ENCODE peak calls at places on chromosomes 11 and 22, in seven cellular contexts. One of them, this sample, is unnamed.

GRCh38 chr11:43969543-43969942 is 27.1 kb downstream of the C11orf96 start:
- DNase-seq in CD4-positive, alpha-beta T cell: no peak
- DNase-seq in AG04450: no peak
- DNase-seq in tibial nerve: no peak
- DNase-seq in heart left ventricle: peak; percentile 68
- DNase-seq in endothelial cell: no peak
- DNase-seq in breast epithelium: no peak
- DNase-seq in this sample: no peak

GRCh38 chr22:21876486-21877176 is 9.2 kb upstream of the MAPK1 start:
- DNase-seq in AG04450: no peak
- DNase-seq in breast epithelium: no peak
- DNase-seq in CD4-positive, alpha-beta T cell: no peak
- DNase-seq in endothelial cell: no peak
- DNase-seq in heart left ventricle: no peak
- DNase-seq in tibial nerve: no peak
- DNase-seq in this sample: peak; percentile 48

GRCh38 chr11:23730307-23730998 is 766.4 kb upstream of the LUZP2 start:
- DNase-seq in AG04450: no peak
- DNase-seq in tibial nerve: no peak
- DNase-seq in endothelial cell: no peak
- DNase-seq in CD4-positive, alpha-beta T cell: no peak
- DNase-seq in breast epithelium: no peak
- DNase-seq in heart left ventricle: no peak
- DNase-seq in this sample: no peak

GRCh38 chr22:19044381-19044780 is 77.8 kb downstream of the DGCR2 start:
- DNase-seq in AG04450: no peak
- DNase-seq in endothelial cell: no peak
- DNase-seq in CD4-positive, alpha-beta T cell: no peak
- DNase-seq in tibial nerve: no peak
- DNase-seq in heart left ventricle: no peak
- DNase-seq in breast epithelium: no peak
- DNase-seq in this sample: no peak

GRCh38 chr11:1005913-1006312 is 30.6 kb downstream of the MUC6 start:
- DNase-seq in breast epithelium: no peak
- DNase-seq in tibial nerve: peak; percentile 40
- DNase-seq in AG04450: no peak
- DNase-seq in endothelial cell: no peak
- DNase-seq in CD4-positive, alpha-beta T cell: no peak
- DNase-seq in heart left ventricle: peak; percentile 48
- DNase-seq in this sample: no peak

GRCh38 chr11:19216709-19217374 is 15.1 kb upstream of the CSRP3 start:
- DNase-seq in CD4-positive, alpha-beta T cell: no peak
- DNase-seq in tibial nerve: no peak
- DNase-seq in AG04450: no peak
- DNase-seq in heart left ventricle: no peak
- DNase-seq in endothelial cell: no peak
- DNase-seq in breast epithelium: no peak
- DNase-seq in this sample: no peak

GRCh38 chr11:134038897-134039470 is 29.9 kb upstream of the JAM3 start:
- DNase-seq in breast epithelium: no peak
- DNase-seq in endothelial cell: no peak
- DNase-seq in tibial nerve: no peak
- DNase-seq in heart left ventricle: peak; percentile 50
- DNase-seq in CD4-positive, alpha-beta T cell: no peak
- DNase-seq in AG04450: no peak
- DNase-seq in this sample: no peak

GRCh38 chr11:12019337-12019736 is 10.9 kb upstream of the DKK3 start:
- DNase-seq in breast epithelium: no peak
- DNase-seq in endothelial cell: no peak
- DNase-seq in tibial nerve: no peak
- DNase-seq in heart left ventricle: no peak
- DNase-seq in AG04450: no peak
- DNase-seq in CD4-positive, alpha-beta T cell: no peak
- DNase-seq in this sample: no peak

GRCh38 chr11:111932605-111932938 is 4.6 kb upstream of the DIXDC1 start:
- DNase-seq in endothelial cell: no peak
- DNase-seq in heart left ventricle: no peak
- DNase-seq in CD4-positive, alpha-beta T cell: no peak
- DNase-seq in breast epithelium: no peak
- DNase-seq in AG04450: no peak
- DNase-seq in tibial nerve: no peak
- DNase-seq in this sample: no peak

GRCh38 chr11:9219572-9219971 is 45.6 kb downstream of the DENND5A start:
- DNase-seq in tibial nerve: no peak
- DNase-seq in AG04450: peak; percentile 48
- DNase-seq in breast epithelium: no peak
- DNase-seq in heart left ventricle: no peak
- DNase-seq in endothelial cell: no peak
- DNase-seq in CD4-positive, alpha-beta T cell: no peak
- DNase-seq in this sample: peak; percentile 74

GRCh38 chr11:67647471-67647870 is 3.1 kb downstream of the ACY3 start:
- DNase-seq in heart left ventricle: no peak
- DNase-seq in CD4-positive, alpha-beta T cell: no peak
- DNase-seq in breast epithelium: no peak
- DNase-seq in tibial nerve: no peak
- DNase-seq in endothelial cell: no peak
- DNase-seq in AG04450: no peak
- DNase-seq in this sample: no peak

GRCh38 chr11:70680781-70681281 is 282.5 kb downstream of the CTTN start:
- DNase-seq in CD4-positive, alpha-beta T cell: no peak
- DNase-seq in tibial nerve: no peak
- DNase-seq in heart left ventricle: no peak
- DNase-seq in breast epithelium: no peak
- DNase-seq in endothelial cell: no peak
- DNase-seq in AG04450: no peak
- DNase-seq in this sample: no peak

GRCh38 chr11:118592616-118593367 is 14.6 kb upstream of the PHLDB1 start:
- DNase-seq in AG04450: no peak
- DNase-seq in tibial nerve: no peak
- DNase-seq in endothelial cell: no peak
- DNase-seq in breast epithelium: no peak
- DNase-seq in heart left ventricle: peak; percentile 71
- DNase-seq in CD4-positive, alpha-beta T cell: no peak
- DNase-seq in this sample: no peak

GRCh38 chr11:64900263-64900678 is 16.7 kb downstream of the ATG2A start:
- DNase-seq in heart left ventricle: no peak
- DNase-seq in breast epithelium: peak; percentile 68
- DNase-seq in CD4-positive, alpha-beta T cell: peak; percentile 51
- DNase-seq in endothelial cell: no peak
- DNase-seq in AG04450: no peak
- DNase-seq in tibial nerve: no peak
- DNase-seq in this sample: no peak

GRCh38 chr22:23772315-23773246 is at the start of gene MMP11:
- DNase-seq in endothelial cell: peak; percentile 52
- DNase-seq in breast epithelium: no peak
- DNase-seq in tibial nerve: no peak
- DNase-seq in AG04450: no peak
- DNase-seq in CD4-positive, alpha-beta T cell: peak; percentile 36
- DNase-seq in heart left ventricle: peak; percentile 73
- DNase-seq in this sample: no peak

GRCh38 chr22:48944756-48945620 is 882.7 kb downstream of the BRD1 start:
- DNase-seq in tibial nerve: no peak
- DNase-seq in AG04450: no peak
- DNase-seq in breast epithelium: peak; percentile 7
- DNase-seq in endothelial cell: no peak
- DNase-seq in heart left ventricle: no peak
- DNase-seq in CD4-positive, alpha-beta T cell: no peak
- DNase-seq in this sample: no peak

GRCh38 chr22:23128269-23129108 is 13.3 kb downstream of the RSPH14 start:
- DNase-seq in endothelial cell: peak; percentile 87
- DNase-seq in CD4-positive, alpha-beta T cell: peak; percentile 69
- DNase-seq in heart left ventricle: peak; percentile 72
- DNase-seq in tibial nerve: peak; percentile 54
- DNase-seq in breast epithelium: peak; percentile 55
- DNase-seq in AG04450: peak; percentile 66
- DNase-seq in this sample: peak; percentile 40

GRCh38 chr11:93587858-93588581 is 44.8 kb upstream of the SMCO4 start:
- DNase-seq in CD4-positive, alpha-beta T cell: no peak
- DNase-seq in AG04450: no peak
- DNase-seq in heart left ventricle: no peak
- DNase-seq in tibial nerve: no peak
- DNase-seq in breast epithelium: peak; percentile 34
- DNase-seq in endothelial cell: no peak
- DNase-seq in this sample: no peak

GRCh38 chr22:50530280-50530856 is 556 bp upstream of the TYMP start:
- DNase-seq in tibial nerve: peak; percentile 55
- DNase-seq in CD4-positive, alpha-beta T cell: no peak
- DNase-seq in breast epithelium: peak; percentile 77
- DNase-seq in endothelial cell: no peak
- DNase-seq in heart left ventricle: peak; percentile 89
- DNase-seq in AG04450: no peak
- DNase-seq in this sample: no peak

GRCh38 chr22:26986884-26987283 is 329.5 kb downstream of the MIAT start:
- DNase-seq in heart left ventricle: no peak
- DNase-seq in AG04450: no peak
- DNase-seq in tibial nerve: no peak
- DNase-seq in CD4-positive, alpha-beta T cell: no peak
- DNase-seq in breast epithelium: no peak
- DNase-seq in endothelial cell: no peak
- DNase-seq in this sample: no peak

GRCh38 chr11:17986007-17986710 is 26.7 kb downstream of the SERGEF start:
- DNase-seq in AG04450: peak; percentile 63
- DNase-seq in endothelial cell: no peak
- DNase-seq in CD4-positive, alpha-beta T cell: no peak
- DNase-seq in heart left ventricle: peak; percentile 53
- DNase-seq in breast epithelium: no peak
- DNase-seq in tibial nerve: no peak
- DNase-seq in this sample: peak; percentile 65

GRCh38 chr11:269146-269890 is 8.9 kb upstream of the NLRP6 start:
- DNase-seq in AG04450: no peak
- DNase-seq in CD4-positive, alpha-beta T cell: peak; percentile 48
- DNase-seq in heart left ventricle: no peak
- DNase-seq in endothelial cell: no peak
- DNase-seq in tibial nerve: no peak
- DNase-seq in breast epithelium: no peak
- DNase-seq in this sample: no peak

GRCh38 chr11:104254347-104254746 is 90.4 kb upstream of the PDGFD start:
- DNase-seq in tibial nerve: no peak
- DNase-seq in AG04450: no peak
- DNase-seq in breast epithelium: no peak
- DNase-seq in CD4-positive, alpha-beta T cell: no peak
- DNase-seq in heart left ventricle: peak; percentile 25
- DNase-seq in endothelial cell: peak; percentile 77
- DNase-seq in this sample: no peak

GRCh38 chr11:44403176-44403575 is 93.2 kb upstream of the ALX4 start:
- DNase-seq in tibial nerve: no peak
- DNase-seq in breast epithelium: no peak
- DNase-seq in heart left ventricle: no peak
- DNase-seq in AG04450: no peak
- DNase-seq in endothelial cell: no peak
- DNase-seq in CD4-positive, alpha-beta T cell: no peak
- DNase-seq in this sample: no peak

GRCh38 chr11:71988050-71988449 is 10.7 kb upstream of the IL18BP start:
- DNase-seq in heart left ventricle: no peak
- DNase-seq in AG04450: peak; percentile 59
- DNase-seq in endothelial cell: no peak
- DNase-seq in tibial nerve: no peak
- DNase-seq in CD4-positive, alpha-beta T cell: no peak
- DNase-seq in breast epithelium: no peak
- DNase-seq in this sample: peak; percentile 61

GRCh38 chr11:64694821-64695365 is 28.1 kb downstream of the NRXN2 start:
- DNase-seq in breast epithelium: no peak
- DNase-seq in AG04450: no peak
- DNase-seq in CD4-positive, alpha-beta T cell: no peak
- DNase-seq in heart left ventricle: no peak
- DNase-seq in tibial nerve: no peak
- DNase-seq in endothelial cell: peak; percentile 31
- DNase-seq in this sample: no peak

GRCh38 chr11:13277719-13278619 is at the start of gene BMAL1:
- DNase-seq in AG04450: no peak
- DNase-seq in tibial nerve: peak; percentile 22
- DNase-seq in CD4-positive, alpha-beta T cell: peak; percentile 38
- DNase-seq in endothelial cell: no peak
- DNase-seq in breast epithelium: peak; percentile 52
- DNase-seq in heart left ventricle: peak; percentile 61
- DNase-seq in this sample: no peak

GRCh38 chr11:22725079-22725478 is 58.7 kb downstream of the GAS2 start:
- DNase-seq in CD4-positive, alpha-beta T cell: no peak
- DNase-seq in AG04450: no peak
- DNase-seq in breast epithelium: no peak
- DNase-seq in endothelial cell: no peak
- DNase-seq in heart left ventricle: no peak
- DNase-seq in tibial nerve: no peak
- DNase-seq in this sample: no peak

GRCh38 chr11:103545551-103545950 is 436.3 kb downstream of the DYNC2H1 start:
- DNase-seq in tibial nerve: no peak
- DNase-seq in heart left ventricle: no peak
- DNase-seq in endothelial cell: no peak
- DNase-seq in CD4-positive, alpha-beta T cell: no peak
- DNase-seq in AG04450: no peak
- DNase-seq in breast epithelium: no peak
- DNase-seq in this sample: no peak

GRCh38 chr22:44672632-44673031 is 29.4 kb upstream of the PRR5 start:
- DNase-seq in tibial nerve: no peak
- DNase-seq in CD4-positive, alpha-beta T cell: no peak
- DNase-seq in AG04450: no peak
- DNase-seq in heart left ventricle: no peak
- DNase-seq in breast epithelium: no peak
- DNase-seq in endothelial cell: no peak
- DNase-seq in this sample: no peak
- TF ChIP-seq CTCF in tibial nerve: no peak
- TF ChIP-seq CTCF in CD4-positive, alpha-beta T cell: no peak
- TF ChIP-seq CTCF in AG04450: no peak
- TF ChIP-seq CTCF in heart left ventricle: no peak
- TF ChIP-seq CTCF in breast epithelium: no peak
- TF ChIP-seq CTCF in endothelial cell: no peak
- TF ChIP-seq CTCF in this sample: no peak

DNA sequence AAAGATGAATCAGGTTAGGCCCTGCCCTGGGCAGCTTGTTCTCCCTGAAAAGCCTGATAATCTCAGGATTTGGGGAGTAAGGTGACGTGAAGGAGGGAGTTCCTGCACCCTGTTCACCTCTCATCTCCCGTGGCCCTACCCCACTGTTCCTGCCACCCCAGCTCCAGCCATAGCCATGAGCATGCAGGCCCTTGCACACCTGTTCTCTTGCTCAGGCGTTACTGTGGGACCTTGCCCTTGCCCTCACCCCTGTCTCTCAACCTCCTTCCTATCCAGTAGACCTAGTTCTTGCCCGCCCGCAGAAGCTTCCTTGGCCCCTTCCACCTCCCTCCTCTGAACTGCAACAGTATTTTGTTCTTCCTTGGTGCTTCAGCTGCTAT is 15.0 kb downstream of the TSKU start:
- DNase-seq in heart left ventricle: no peak
- DNase-seq in CD4-positive, alpha-beta T cell: no peak
- DNase-seq in endothelial cell: no peak
- DNase-seq in tibial nerve: no peak
- DNase-seq in AG04450: no peak
- DNase-seq in breast epithelium: no peak
- DNase-seq in this sample: no peak
- TF ChIP-seq CTCF in heart left ventricle: no peak
- TF ChIP-seq CTCF in CD4-positive, alpha-beta T cell: no peak
- TF ChIP-seq CTCF in endothelial cell: no peak
- TF ChIP-seq CTCF in tibial nerve: no peak
- TF ChIP-seq CTCF in AG04450: no peak
- TF ChIP-seq CTCF in breast epithelium: no peak
- TF ChIP-seq CTCF in this sample: no peak

GRCh38 chr22:30823015-30823370 is 128.3 kb downstream of the OSBP2 start:
- DNase-seq in AG04450: no peak
- DNase-seq in heart left ventricle: no peak
- DNase-seq in tibial nerve: no peak
- DNase-seq in CD4-positive, alpha-beta T cell: no peak
- DNase-seq in endothelial cell: peak; percentile 50
- DNase-seq in breast epithelium: no peak
- DNase-seq in this sample: no peak
- TF ChIP-seq CTCF in AG04450: no peak
- TF ChIP-seq CTCF in heart left ventricle: no peak
- TF ChIP-seq CTCF in tibial nerve: no peak
- TF ChIP-seq CTCF in CD4-positive, alpha-beta T cell: no peak
- TF ChIP-seq CTCF in endothelial cell: no peak
- TF ChIP-seq CTCF in breast epithelium: no peak
- TF ChIP-seq CTCF in this sample: no peak

GRCh38 chr11:34203377-34203801 is 98.0 kb downstream of the NAT10 start:
- DNase-seq in breast epithelium: no peak
- DNase-seq in AG04450: no peak
- DNase-seq in CD4-positive, alpha-beta T cell: no peak
- DNase-seq in tibial nerve: no peak
- DNase-seq in endothelial cell: no peak
- DNase-seq in heart left ventricle: no peak
- DNase-seq in this sample: no peak
- TF ChIP-seq CTCF in breast epithelium: no peak
- TF ChIP-seq CTCF in AG04450: no peak
- TF ChIP-seq CTCF in CD4-positive, alpha-beta T cell: no peak
- TF ChIP-seq CTCF in tibial nerve: no peak
- TF ChIP-seq CTCF in endothelial cell: no peak
- TF ChIP-seq CTCF in heart left ventricle: no peak
- TF ChIP-seq CTCF in this sample: no peak